ENCODE peak calls at places on chromosomes 4 and X, in five cellular contexts. V, Y, X, U and S are unnamed samples.

GRCh38 chr4:141041021-141041476 is 92.2 kb downstream of the RNF150 start:
- DNase-seq in V (no peak), Y (no peak), X (no peak), U (no peak), S (no peak)

GRCh38 chr4:24753519-24753918 is 41.9 kb upstream of the SOD3 start:
- DNase-seq in V (no peak), Y (no peak), X (no peak), U (no peak), S (no peak)

GRCh38 chrX:25860322-25860721 is 277.8 kb upstream of the MAGEB18 start:
- DNase-seq in V (no peak), Y (no peak), X (no peak), U (no peak), S (no peak)

GRCh38 chrX:137052641-137053235 is 18.9 kb upstream of the GPR101 start:
- DNase-seq in V (no peak), Y (peak), X (no peak), U (no peak), S (no peak)

GRCh38 chr4:75081561-75081960 is 148.6 kb downstream of the PARM1 start:
- DNase-seq in V (no peak), Y (no peak), X (no peak), U (no peak), S (no peak)

GRCh38 chr4:151129801-151130200 is 30.4 kb downstream of the RPS3A start:
- DNase-seq in V (no peak), Y (no peak), X (no peak), U (no peak), S (no peak)

GRCh38 chr4:176793060-176793605 is 411 bp upstream of the VEGFC start:
- DNase-seq in V (no peak), Y (no peak), X (no peak), U (no peak), S (no peak)

GRCh38 chr4:108360857-108361820 is 192.4 kb upstream of the LEF1 start:
- DNase-seq in V (no peak), Y (no peak), X (no peak), U (no peak), S (no peak)

GRCh38 chrX:119552508-119552907 is 12.7 kb downstream of the STEEP1 start:
- DNase-seq in V (no peak), Y (no peak), X (no peak), U (no peak), S (no peak)

GRCh38 chr4:147638942-147639341 is 21.7 kb downstream of the TMEM184C start:
- DNase-seq in V (no peak), Y (no peak), X (no peak), U (no peak), S (no peak)

GRCh38 chr4:3208826-3209225 is 40.1 kb upstream of the MSANTD1 start:
- DNase-seq in V (no peak), Y (no peak), X (no peak), U (no peak), S (no peak)

GRCh38 chr4:55545133-55545532 is 1.6 kb downstream of the CLOCK start:
- DNase-seq in V (no peak), Y (no peak), X (no peak), U (no peak), S (peak)

GRCh38 chrX:38112566-38112965 is 106.2 kb downstream of the SYTL5 start:
- DNase-seq in V (peak), Y (no peak), X (no peak), U (no peak), S (no peak)

GRCh38 chrX:72340572-72340971 is 34.9 kb upstream of the CITED1 start:
- DNase-seq in V (no peak), Y (no peak), X (no peak), U (no peak), S (no peak)

GRCh38 chr4:3199661-3200422 is 49.1 kb upstream of the MSANTD1 start:
- DNase-seq in V (no peak), Y (no peak), X (no peak), U (no peak), S (peak)

GRCh38 chr4:85825937-85826678 is 351.2 kb downstream of the ARHGAP24 start:
- DNase-seq in V (no peak), Y (no peak), X (no peak), U (no peak), S (peak)

GRCh38 chr4:53497446-53498069 is 93.7 kb downstream of the LNX1 start:
- DNase-seq in V (no peak), Y (no peak), X (no peak), U (no peak), S (peak)

GRCh38 chr4:106366026-106366425 is 2.6 kb downstream of the GIMD1 start:
- DNase-seq in V (no peak), Y (no peak), X (no peak), U (no peak), S (no peak)

GRCh38 chr4:79050521-79050880 is 111.3 kb upstream of the PAQR3 start:
- DNase-seq in V (no peak), Y (no peak), X (no peak), U (no peak), S (peak)

GRCh38 chr4:86595426-86595805 is 1.3 kb downstream of the PTPN13 start:
- DNase-seq in V (no peak), Y (no peak), X (no peak), U (no peak), S (peak)

GRCh38 chrX:1809581-1809980 is 194.7 kb downstream of the ASMT start:
- DNase-seq in V (no peak), Y (no peak), X (no peak), U (no peak), S (no peak)

GRCh38 chr4:24910504-24910903 is 2.3 kb downstream of the CCDC149 start:
- DNase-seq in V (no peak), Y (no peak), X (no peak), U (no peak), S (no peak)

GRCh38 chr4:141142423-141142822 is 9.2 kb upstream of the RNF150 start:
- DNase-seq in V (no peak), Y (no peak), X (no peak), U (no peak), S (peak)

GRCh38 chr4:9762823-9763475 is 18.5 kb upstream of the DRD5 start:
- DNase-seq in V (peak), Y (peak), X (no peak), U (no peak), S (peak)

GRCh38 chrX:3550160-3550765 is 163.2 kb downstream of the PRKX start:
- DNase-seq in V (no peak), Y (no peak), X (no peak), U (no peak), S (peak)

GRCh38 chr4:25927361-25928040 is 13.5 kb downstream of the SMIM20 start:
- DNase-seq in V (no peak), Y (no peak), X (no peak), U (no peak), S (no peak)

GRCh38 chrX:155216179-155216939 is at the start of gene VBP1:
- DNase-seq in V (peak), Y (peak), X (peak), U (peak), S (peak)
- TF ChIP-seq CTCF in V (peak), Y (no peak), X (peak), U (peak), S (peak)

DNA sequence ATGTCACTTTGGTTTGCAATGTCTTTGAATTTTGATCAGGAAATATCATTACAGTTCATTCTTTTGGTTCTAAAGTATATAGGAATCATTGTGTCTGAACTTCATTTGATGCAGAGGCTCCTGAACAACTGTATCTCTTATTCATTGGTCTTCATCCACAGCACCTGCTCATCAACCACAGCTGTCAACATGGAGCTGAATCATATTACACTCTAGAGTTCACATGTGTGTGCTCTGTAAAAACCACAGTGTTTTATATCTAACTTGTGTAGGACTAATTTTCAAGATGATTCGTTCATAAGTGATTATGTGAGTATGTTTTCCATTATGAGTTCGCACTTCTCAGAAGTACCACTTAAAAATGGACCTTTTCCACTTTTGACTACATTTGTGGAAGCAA is 643.3 kb upstream of the FAM241A start:
- DNase-seq in V (no peak), Y (no peak), X (no peak), U (no peak), S (no peak)
- TF ChIP-seq CTCF in V (no peak), Y (no peak), X (no peak), U (no peak), S (no peak)

DNA sequence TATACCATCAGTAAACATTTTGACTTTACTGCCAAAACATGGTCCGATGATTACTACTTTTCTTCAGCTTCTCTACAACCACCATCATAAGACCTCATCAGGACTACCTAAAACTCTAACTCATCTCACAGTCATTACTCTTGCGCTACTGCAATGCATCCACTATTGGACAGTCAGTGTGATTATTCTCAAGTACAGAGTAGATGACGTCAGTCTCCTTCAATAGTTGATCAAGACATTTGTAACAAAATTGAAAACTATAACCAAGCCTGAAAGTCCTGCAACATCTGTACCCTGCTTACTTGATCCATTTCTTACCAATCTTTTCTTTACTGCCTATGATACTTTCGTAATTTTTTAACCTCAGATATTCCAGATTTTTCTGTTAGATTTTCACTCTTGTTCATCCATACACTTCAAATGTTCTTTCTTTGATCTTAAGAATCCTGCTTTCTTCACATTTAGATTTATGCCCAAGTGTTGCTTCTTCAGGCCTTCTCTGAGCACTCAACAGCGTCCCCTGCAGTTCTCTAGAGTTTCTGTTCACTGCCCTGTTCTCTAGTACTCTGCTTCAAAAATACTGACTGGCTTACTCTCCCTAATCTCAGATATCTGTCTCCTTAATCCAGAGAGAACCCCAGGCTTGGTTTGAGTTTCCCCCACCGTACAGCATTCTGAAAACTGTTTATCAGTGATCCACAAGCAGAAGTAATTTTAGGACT is 1517.6 kb downstream of the STIM2 start:
- DNase-seq in V (no peak), Y (no peak), X (no peak), U (no peak), S (peak)
- TF ChIP-seq CTCF in V (no peak), Y (no peak), X (no peak), U (no peak), S (peak)

DNA sequence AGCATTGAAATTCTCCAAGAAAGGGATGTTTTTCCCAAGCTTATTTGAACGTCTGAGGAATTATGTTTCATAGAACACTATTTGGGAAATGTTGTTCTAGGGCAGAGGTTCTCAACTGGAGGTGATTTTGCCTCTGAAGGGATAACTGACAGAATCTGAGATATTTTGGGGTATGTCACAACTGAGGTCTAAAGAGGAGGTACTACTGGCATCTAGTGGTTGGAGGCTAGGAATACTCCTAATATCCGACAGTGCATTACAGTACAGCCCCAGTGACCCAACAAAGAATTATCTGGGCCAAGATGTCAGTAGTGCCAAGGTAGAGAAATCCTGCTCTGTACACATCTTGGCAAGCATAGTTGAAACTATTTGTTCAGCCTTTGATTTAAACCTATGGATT is 6.4 kb downstream of the HSPA4L start:
- DNase-seq in V (no peak), Y (no peak), X (no peak), U (no peak), S (peak)
- TF ChIP-seq CTCF in V (peak), Y (no peak), X (peak), U (peak), S (peak)